ENCODE peak calls at places on chromosome 19, in five cellular contexts. V is suprapubic skin, Z is adrenal gland, T is ovary, Y is breast epithelium. I is an unnamed sample.

GRCh38 chr19:49475995-49476880 is 2.2 kb downstream of the FLT3LG start:
- DNase-seq in V (no peak), Z (no peak), T (peak), Y (no peak), I (no peak)

GRCh38 chr19:48837081-48837524 is 812 bp upstream of the HSD17B14 start:
- DNase-seq in V (peak), Z (peak), T (peak), Y (peak), I (peak)

GRCh38 chr19:42563352-42564210 is 31.1 kb downstream of the CEACAM8 start:
- DNase-seq in V (no peak), Z (peak), T (no peak), Y (no peak), I (peak)

GRCh38 chr19:10625762-10626138 is 397 bp downstream of the SLC44A2 start:
- DNase-seq in V (no peak), Z (no peak), T (no peak), Y (no peak), I (no peak)

GRCh38 chr19:28960986-28961705 is 251.8 kb downstream of the UQCRFS1 start:
- DNase-seq in V (no peak), Z (no peak), T (no peak), Y (no peak), I (no peak)

GRCh38 chr19:32902448-32902847 is 32.9 kb upstream of the SLC7A9 start:
- DNase-seq in V (no peak), Z (no peak), T (no peak), Y (no peak), I (no peak)

GRCh38 chr19:43438291-43439162 is 23.8 kb downstream of the TEX101 start:
- DNase-seq in V (peak), Z (peak), T (peak), Y (no peak), I (no peak)

GRCh38 chr19:35146746-35147466 is 3.9 kb downstream of the FXYD7 start:
- DNase-seq in V (no peak), Z (no peak), T (no peak), Y (no peak), I (no peak)

GRCh38 chr19:38032151-38032550 is 125.1 kb downstream of the SIPA1L3 start:
- DNase-seq in V (no peak), Z (no peak), T (no peak), Y (no peak), I (no peak)

GRCh38 chr19:53898680-53899341 is 10.3 kb upstream of the CACNG7 start:
- DNase-seq in V (no peak), Z (no peak), T (no peak), Y (no peak), I (no peak)

GRCh38 chr19:42246143-42246868 is 3.9 kb upstream of the GSK3A start:
- DNase-seq in V (peak), Z (peak), T (peak), Y (peak), I (peak)

GRCh38 chr19:50695251-50696064 is 24.1 kb downstream of the SHANK1 start:
- DNase-seq in V (no peak), Z (no peak), T (no peak), Y (no peak), I (no peak)

GRCh38 chr19:43504426-43505185 is at the start of gene PHLDB3:
- DNase-seq in V (no peak), Z (peak), T (peak), Y (peak), I (no peak)

GRCh38 chr19:48768989-48769713 is 13.8 kb downstream of the FGF21 start:
- DNase-seq in V (no peak), Z (no peak), T (no peak), Y (no peak), I (no peak)

GRCh38 chr19:12727745-12728433 is 4.2 kb upstream of the TNPO2 start:
- DNase-seq in V (no peak), Z (no peak), T (no peak), Y (no peak), I (no peak)
- H3K27ac ChIP-seq in V (no peak), Z (no peak), T (no peak), Y (no peak), I (no peak)

DNA sequence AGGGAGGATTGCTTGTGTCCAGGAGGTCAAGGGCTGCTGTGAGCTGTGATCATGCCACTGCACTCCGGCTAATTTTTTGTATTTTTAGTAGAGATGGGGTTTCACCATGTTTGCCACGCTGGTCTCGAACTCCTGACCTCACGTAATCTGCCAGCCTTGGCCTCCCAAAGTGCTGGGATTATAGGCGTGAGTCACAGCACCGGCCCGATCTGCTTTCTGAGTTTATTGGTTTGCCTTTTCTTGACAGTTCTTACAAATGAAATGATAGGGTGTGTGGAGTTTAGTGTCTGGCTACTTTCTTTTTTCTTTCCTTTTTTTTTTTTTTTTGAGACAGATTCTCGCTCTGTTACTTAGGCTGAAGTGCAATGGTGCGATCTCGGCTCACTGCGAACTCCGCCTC is 848 bp downstream of the C19orf44 start:
- DNase-seq in V (no peak), Z (no peak), T (no peak), Y (no peak), I (no peak)
- H3K4me3 ChIP-seq in V (peak), Z (no peak), T (peak), Y (peak), I (peak)

GRCh38 chr19:4094761-4095487 is 28.2 kb upstream of the ZBTB7A start:
- DNase-seq in V (no peak), Z (no peak), T (no peak), Y (no peak), I (no peak)
- TF ChIP-seq POLR2A in V (no peak), Z (no peak), T (no peak), Y (no peak), I (no peak)

GRCh38 chr19:7636691-7637373 is at the start of gene STXBP2:
- DNase-seq in V (no peak), Z (peak), T (no peak), Y (peak), I (peak)
- H3K27ac ChIP-seq in V (peak), Z (peak), T (no peak), Y (peak), I (no peak)

GRCh38 chr19:39310558-39311311 is 9.9 kb downstream of the LRFN1 start:
- DNase-seq in V (no peak), Z (no peak), T (no peak), Y (no peak), I (no peak)
- H3K4me3 ChIP-seq in V (no peak), Z (no peak), T (no peak), Y (no peak), I (no peak)

GRCh38 chr19:5964816-5965565 is 12.9 kb downstream of the RANBP3 start:
- DNase-seq in V (no peak), Z (no peak), T (no peak), Y (no peak), I (no peak)

GRCh38 chr19:5959260-5960004 is 18.5 kb downstream of the RANBP3 start:
- DNase-seq in V (no peak), Z (no peak), T (no peak), Y (no peak), I (no peak)

GRCh38 chr19:5960005-5961001 is 17.6 kb downstream of the RANBP3 start:
- DNase-seq in V (no peak), Z (peak), T (no peak), Y (no peak), I (no peak)

GRCh38 chr19:5963855-5964254 is 14.1 kb downstream of the RANBP3 start:
- DNase-seq in V (no peak), Z (no peak), T (no peak), Y (no peak), I (no peak)

GRCh38 chr19:5961969-5962945 is 15.7 kb downstream of the RANBP3 start:
- DNase-seq in V (no peak), Z (peak), T (no peak), Y (peak), I (peak)
- TF ChIP-seq POLR2A in V (no peak), Z (peak), T (no peak), Y (no peak), I (no peak)

GRCh38 chr19:2739602-2740313 is at the start of gene SLC39A3:
- DNase-seq in V (peak), Z (peak), T (peak), Y (peak), I (peak)
- H3K27ac ChIP-seq in V (peak), Z (peak), T (peak), Y (peak), I (no peak)

DNA sequence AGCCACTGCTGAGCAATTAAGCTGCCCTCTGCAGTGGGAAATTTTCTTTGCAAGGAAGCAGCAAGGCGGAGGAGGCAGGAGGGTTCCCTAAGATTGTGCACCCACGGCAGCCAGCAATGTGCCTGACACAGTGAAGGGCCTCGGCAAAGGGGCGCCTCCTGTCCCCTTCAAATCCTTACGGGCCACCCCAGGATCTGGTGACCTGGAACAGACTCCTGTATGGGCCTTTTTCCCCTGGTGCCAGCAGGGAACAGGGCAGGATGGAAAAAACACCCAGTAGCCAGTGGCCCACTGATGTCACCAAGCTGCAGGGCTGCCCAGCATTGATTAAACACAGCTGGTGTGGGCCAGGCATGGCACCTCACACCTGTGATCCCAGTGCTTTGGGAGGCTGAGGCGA is 86.7 kb downstream of the GNG7 start:
- DNase-seq in V (no peak), Z (no peak), T (no peak), Y (no peak), I (no peak)
- H3K4me3 ChIP-seq in V (no peak), Z (no peak), T (no peak), Y (no peak), I (no peak)

DNA sequence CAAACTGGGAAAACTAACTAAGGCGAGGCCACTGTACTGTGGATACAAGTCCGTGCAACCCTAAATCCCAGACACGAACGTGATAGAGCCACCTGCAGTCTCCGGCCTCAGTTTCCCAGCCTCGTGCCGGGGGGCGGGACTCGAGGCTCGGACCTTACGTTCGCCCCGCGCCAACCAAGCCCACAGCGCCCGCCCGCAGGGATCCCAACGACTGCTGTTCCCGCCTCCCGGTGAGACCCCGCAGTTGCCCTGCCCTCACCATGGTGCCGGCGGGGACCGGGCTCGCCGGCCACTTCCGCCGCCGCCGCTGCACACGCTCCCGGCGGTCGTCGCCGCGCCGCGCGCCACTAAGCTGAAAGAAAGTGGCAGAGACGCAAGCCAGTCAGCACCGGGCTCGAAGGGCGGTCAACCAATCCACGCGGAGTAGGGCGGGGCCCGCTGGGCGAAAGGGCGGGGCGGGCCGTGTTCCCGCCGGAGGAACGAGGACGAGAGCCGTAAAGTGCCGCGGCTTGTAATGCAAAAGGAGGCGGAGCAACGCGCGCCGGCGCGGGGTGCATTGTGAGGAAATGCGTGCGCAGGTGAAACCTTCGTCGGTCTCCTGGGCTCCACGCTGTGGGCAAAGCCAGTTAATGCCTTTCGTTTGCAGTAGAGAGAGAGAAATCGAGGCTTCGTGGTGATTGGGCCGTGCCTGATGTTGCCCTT is at the start of gene LSM4:
- DNase-seq in V (peak), Z (peak), T (peak), Y (peak), I (peak)
- TF ChIP-seq POLR2A in V (peak), Z (peak), T (peak), Y (peak), I (peak)

I was measured in tibial nerve.